ENCODE peak calls at places on chromosome 16, in five cellular contexts. P is NCI-H460; Z is NCI-H510A; X is uterus; U is stimulated activated CD4-positive, alpha-beta T cell treated with anti-CD3 and anti-CD28 coated beads, Interleukin-1b, Interleukin-23, amount 100 ng/mL, for 24 hours. H is an unnamed sample.

GRCh38 chr16:49836668-49837067 is 19.2 kb downstream of the ZNF423 start:
- DNase-seq in X (no peak), Z (no peak), P (no peak), U (no peak), H (no peak)

GRCh38 chr16:70589998-70590471 is 56.3 kb upstream of the IL34 start:
- DNase-seq in P (no peak), Z (no peak), U (no peak), X (peak), H (no peak)

GRCh38 chr16:56769674-56770073 is 39.7 kb downstream of the NUP93 start:
- DNase-seq in U (no peak), Z (no peak), X (no peak), P (no peak), H (no peak)

GRCh38 chr16:72099377-72099818 is 5.8 kb downstream of the DHX38 start:
- DNase-seq in X (no peak), U (no peak), Z (no peak), P (peak), H (peak)

GRCh38 chr16:75238853-75239371 is 12.5 kb downstream of the BCAR1 start:
- DNase-seq in P (no peak), Z (no peak), U (no peak), X (no peak), H (no peak)

GRCh38 chr16:72198021-72198420 is 26.1 kb upstream of the PMFBP1 start:
- DNase-seq in X (no peak), Z (no peak), U (no peak), P (no peak), H (no peak)

GRCh38 chr16:74568961-74569631 is 37.8 kb downstream of the GLG1 start:
- DNase-seq in X (no peak), Z (no peak), P (no peak), U (no peak), H (no peak)

GRCh38 chr16:66324785-66325184 is 41.7 kb upstream of the CDH5 start:
- DNase-seq in X (no peak), U (no peak), P (peak), Z (peak), H (no peak)

GRCh38 chr16:80540516-80541305 is at the start of gene DYNLRB2:
- DNase-seq in Z (peak), X (peak), U (peak), P (peak), H (peak)

GRCh38 chr16:84430860-84431259 is 62.5 kb downstream of the ATP2C2 start:
- DNase-seq in X (no peak), U (no peak), Z (no peak), P (no peak), H (no peak)

GRCh38 chr16:72961115-72961832 is 86.7 kb downstream of the ZFHX3 start:
- DNase-seq in P (no peak), Z (peak), U (no peak), X (no peak), H (no peak)

GRCh38 chr16:85240982-85241924 is 129.0 kb upstream of the CIBAR2 start:
- DNase-seq in P (no peak), Z (no peak), U (no peak), X (no peak), H (no peak)

GRCh38 chr16:21608647-21609328 is 9.4 kb downstream of the METTL9 start:
- DNase-seq in Z (no peak), X (no peak), U (no peak), P (no peak), H (no peak)

H was measured in activated effector memory CD4-positive, alpha-beta T cell treated with anti-CD3 and anti-CD28 coated beads, Interleukin-2, amount 50 U/mL, for 16 hours.